ENCODE peak calls at places on chromosome 9, in five cellular contexts. One of them, this sample, is unnamed.

GRCh38 chr9:98254236-98255063 is 999 bp downstream of the TBC1D2 start:
- DNase-seq in progenitor cell of endocrine pancreas: no peak
- DNase-seq in GM20000: no peak
- DNase-seq in tibial artery: no peak
- DNase-seq in GM12878: no peak
- DNase-seq in this sample: no peak

GRCh38 chr9:81423589-81424326 is 265.6 kb downstream of the TLE1 start:
- DNase-seq in tibial artery: no peak
- DNase-seq in progenitor cell of endocrine pancreas: no peak
- DNase-seq in GM12878: no peak
- DNase-seq in GM20000: no peak
- DNase-seq in this sample: no peak

GRCh38 chr9:14391620-14392019 is 77.7 kb upstream of the NFIB start:
- DNase-seq in GM12878: no peak
- DNase-seq in GM20000: no peak
- DNase-seq in tibial artery: no peak
- DNase-seq in progenitor cell of endocrine pancreas: no peak
- DNase-seq in this sample: no peak

GRCh38 chr9:115413304-115413703 is 295.3 kb upstream of the TNC start:
- DNase-seq in GM12878: no peak
- DNase-seq in GM20000: peak
- DNase-seq in tibial artery: no peak
- DNase-seq in progenitor cell of endocrine pancreas: no peak
- DNase-seq in this sample: no peak

GRCh38 chr9:97758334-97758916 is 61.3 kb upstream of the XPA start:
- DNase-seq in progenitor cell of endocrine pancreas: no peak
- DNase-seq in GM20000: no peak
- DNase-seq in tibial artery: no peak
- DNase-seq in GM12878: no peak
- DNase-seq in this sample: no peak

GRCh38 chr9:121949766-121950165 is 143.3 kb downstream of the TTLL11 start:
- DNase-seq in tibial artery: no peak
- DNase-seq in progenitor cell of endocrine pancreas: no peak
- DNase-seq in GM12878: no peak
- DNase-seq in GM20000: no peak
- DNase-seq in this sample: no peak

GRCh38 chr9:35869621-35870216 is 482 bp downstream of the OR13J1 start:
- DNase-seq in tibial artery: no peak
- DNase-seq in progenitor cell of endocrine pancreas: no peak
- DNase-seq in GM12878: no peak
- DNase-seq in GM20000: no peak
- DNase-seq in this sample: no peak

GRCh38 chr9:17978773-17979172 is 399.9 kb downstream of the SH3GL2 start:
- DNase-seq in GM12878: no peak
- DNase-seq in tibial artery: no peak
- DNase-seq in GM20000: no peak
- DNase-seq in progenitor cell of endocrine pancreas: no peak
- DNase-seq in this sample: no peak

GRCh38 chr9:95268681-95269080 is 48.8 kb downstream of the FANCC start:
- DNase-seq in GM12878: no peak
- DNase-seq in tibial artery: no peak
- DNase-seq in GM20000: no peak
- DNase-seq in progenitor cell of endocrine pancreas: no peak
- DNase-seq in this sample: peak

GRCh38 chr9:37566716-37567115 is 9.5 kb downstream of the FBXO10 start:
- DNase-seq in tibial artery: no peak
- DNase-seq in GM20000: peak
- DNase-seq in GM12878: no peak
- DNase-seq in progenitor cell of endocrine pancreas: no peak
- DNase-seq in this sample: no peak

GRCh38 chr9:133837644-133838597 is 99.8 kb upstream of the SARDH start:
- DNase-seq in progenitor cell of endocrine pancreas: no peak
- DNase-seq in GM20000: no peak
- DNase-seq in GM12878: no peak
- DNase-seq in tibial artery: no peak
- DNase-seq in this sample: no peak

GRCh38 chr9:116099821-116100220 is 53.8 kb upstream of the PAPPA start:
- DNase-seq in GM12878: no peak
- DNase-seq in progenitor cell of endocrine pancreas: no peak
- DNase-seq in tibial artery: no peak
- DNase-seq in GM20000: no peak
- DNase-seq in this sample: no peak

GRCh38 chr9:81694541-81694940 is 5.2 kb upstream of the TLE1 start:
- DNase-seq in progenitor cell of endocrine pancreas: no peak
- DNase-seq in GM20000: no peak
- DNase-seq in tibial artery: no peak
- DNase-seq in GM12878: no peak
- DNase-seq in this sample: no peak

GRCh38 chr9:120696551-120697230 is 17.6 kb downstream of the MEGF9 start:
- DNase-seq in GM20000: no peak
- DNase-seq in GM12878: no peak
- DNase-seq in progenitor cell of endocrine pancreas: no peak
- DNase-seq in tibial artery: no peak
- DNase-seq in this sample: no peak

GRCh38 chr9:19161257-19162025 is 34.1 kb upstream of the PLIN2 start:
- DNase-seq in progenitor cell of endocrine pancreas: no peak
- DNase-seq in GM12878: peak
- DNase-seq in GM20000: peak
- DNase-seq in tibial artery: peak
- DNase-seq in this sample: peak

GRCh38 chr9:111399772-111400563 is 69.9 kb upstream of the OR2K2 start:
- DNase-seq in GM20000: no peak
- DNase-seq in GM12878: no peak
- DNase-seq in progenitor cell of endocrine pancreas: no peak
- DNase-seq in tibial artery: no peak
- DNase-seq in this sample: peak

GRCh38 chr9:116144555-116144954 is 9.0 kb upstream of the PAPPA start:
- DNase-seq in GM20000: no peak
- DNase-seq in GM12878: no peak
- DNase-seq in tibial artery: no peak
- DNase-seq in progenitor cell of endocrine pancreas: no peak
- DNase-seq in this sample: no peak

GRCh38 chr9:108704156-108704852 is 151.5 kb downstream of the ACTL7B start:
- DNase-seq in progenitor cell of endocrine pancreas: no peak
- DNase-seq in GM20000: no peak
- DNase-seq in GM12878: peak
- DNase-seq in tibial artery: no peak
- DNase-seq in this sample: no peak

GRCh38 chr9:94908041-94908563 is 181.6 kb downstream of the AOPEP start:
- DNase-seq in GM12878: no peak
- DNase-seq in progenitor cell of endocrine pancreas: no peak
- DNase-seq in tibial artery: no peak
- DNase-seq in GM20000: no peak
- DNase-seq in this sample: peak

GRCh38 chr9:129582865-129583264 is 38.0 kb downstream of the C9orf50 start:
- DNase-seq in GM12878: no peak
- DNase-seq in progenitor cell of endocrine pancreas: no peak
- DNase-seq in GM20000: no peak
- DNase-seq in tibial artery: no peak
- DNase-seq in this sample: peak

GRCh38 chr9:24616858-24617257 is 71.2 kb upstream of the IZUMO3 start:
- DNase-seq in tibial artery: no peak
- DNase-seq in progenitor cell of endocrine pancreas: no peak
- DNase-seq in GM12878: no peak
- DNase-seq in GM20000: no peak
- DNase-seq in this sample: no peak

GRCh38 chr9:108813951-108814601 is 41.7 kb downstream of the ACTL7B start:
- DNase-seq in GM20000: no peak
- DNase-seq in progenitor cell of endocrine pancreas: no peak
- DNase-seq in tibial artery: no peak
- DNase-seq in GM12878: no peak
- DNase-seq in this sample: no peak

GRCh38 chr9:117945286-117945685 is 241.1 kb downstream of the TLR4 start:
- DNase-seq in progenitor cell of endocrine pancreas: no peak
- DNase-seq in tibial artery: no peak
- DNase-seq in GM20000: no peak
- DNase-seq in GM12878: no peak
- DNase-seq in this sample: no peak

GRCh38 chr9:112762726-112763518 is 12.4 kb downstream of the SNX30 start:
- DNase-seq in GM20000: no peak
- DNase-seq in progenitor cell of endocrine pancreas: no peak
- DNase-seq in tibial artery: no peak
- DNase-seq in GM12878: no peak
- DNase-seq in this sample: no peak

GRCh38 chr9:121324316-121324715 is 45.7 kb downstream of the STOM start:
- DNase-seq in progenitor cell of endocrine pancreas: no peak
- DNase-seq in GM12878: no peak
- DNase-seq in tibial artery: no peak
- DNase-seq in GM20000: no peak
- DNase-seq in this sample: no peak

GRCh38 chr9:111232997-111233790 is 96.8 kb downstream of the OR2K2 start:
- DNase-seq in GM12878: no peak
- DNase-seq in tibial artery: no peak
- DNase-seq in GM20000: no peak
- DNase-seq in progenitor cell of endocrine pancreas: no peak
- DNase-seq in this sample: no peak

GRCh38 chr9:113711251-113711650 is 164.9 kb upstream of the ZNF618 start:
- DNase-seq in tibial artery: no peak
- DNase-seq in GM12878: no peak
- DNase-seq in GM20000: no peak
- DNase-seq in progenitor cell of endocrine pancreas: no peak
- DNase-seq in this sample: no peak

GRCh38 chr9:78927099-78927940 is 630.4 kb downstream of the PSAT1 start:
- DNase-seq in GM12878: no peak
- DNase-seq in GM20000: no peak
- DNase-seq in progenitor cell of endocrine pancreas: no peak
- DNase-seq in tibial artery: no peak
- DNase-seq in this sample: no peak

GRCh38 chr9:76464706-76465105 is 5.7 kb downstream of the GCNT1 start:
- DNase-seq in GM20000: no peak
- DNase-seq in tibial artery: no peak
- DNase-seq in progenitor cell of endocrine pancreas: no peak
- DNase-seq in GM12878: no peak
- DNase-seq in this sample: no peak

GRCh38 chr9:116149844-116150243 is 3.7 kb upstream of the PAPPA start:
- DNase-seq in tibial artery: no peak
- DNase-seq in GM12878: no peak
- DNase-seq in GM20000: peak
- DNase-seq in progenitor cell of endocrine pancreas: no peak
- DNase-seq in this sample: peak

GRCh38 chr9:34651876-34652602 is at the start of gene IL11RA:
- DNase-seq in tibial artery: peak
- DNase-seq in progenitor cell of endocrine pancreas: peak
- DNase-seq in GM12878: no peak
- DNase-seq in GM20000: no peak
- DNase-seq in this sample: peak
- TF ChIP-seq CTCF in tibial artery: no peak
- TF ChIP-seq CTCF in progenitor cell of endocrine pancreas: no peak
- TF ChIP-seq CTCF in GM12878: no peak
- TF ChIP-seq CTCF in GM20000: no peak
- TF ChIP-seq CTCF in this sample: no peak

GRCh38 chr9:85940832-85941616 is at the start of gene NAA35:
- DNase-seq in progenitor cell of endocrine pancreas: peak
- DNase-seq in tibial artery: peak
- DNase-seq in GM12878: peak
- DNase-seq in GM20000: peak
- DNase-seq in this sample: peak
- TF ChIP-seq CTCF in progenitor cell of endocrine pancreas: no peak
- TF ChIP-seq CTCF in tibial artery: no peak
- TF ChIP-seq CTCF in GM12878: no peak
- TF ChIP-seq CTCF in GM20000: no peak
- TF ChIP-seq CTCF in this sample: no peak

GRCh38 chr9:127634698-127635097 is 22.6 kb downstream of the STXBP1 start:
- DNase-seq in GM12878: no peak
- DNase-seq in tibial artery: no peak
- DNase-seq in GM20000: no peak
- DNase-seq in progenitor cell of endocrine pancreas: no peak
- DNase-seq in this sample: peak
- TF ChIP-seq CTCF in GM12878: no peak
- TF ChIP-seq CTCF in tibial artery: no peak
- TF ChIP-seq CTCF in GM20000: no peak
- TF ChIP-seq CTCF in progenitor cell of endocrine pancreas: no peak
- TF ChIP-seq CTCF in this sample: no peak

GRCh38 chr9:124251605-124252366 is 6.0 kb upstream of the NEK6 start:
- DNase-seq in GM20000: no peak
- DNase-seq in tibial artery: peak
- DNase-seq in GM12878: no peak
- DNase-seq in progenitor cell of endocrine pancreas: no peak
- DNase-seq in this sample: no peak
- TF ChIP-seq CTCF in GM20000: no peak
- TF ChIP-seq CTCF in tibial artery: no peak
- TF ChIP-seq CTCF in GM12878: no peak
- TF ChIP-seq CTCF in progenitor cell of endocrine pancreas: no peak
- TF ChIP-seq CTCF in this sample: no peak

This sample was measured in activated CD8-positive, alpha-beta T cell treated with anti-CD3 and anti-CD28 coated beads for 36 hours.